ENCODE peak calls at places on chromosomes 16 and 17, in nine cellular contexts. U, F, T, C, R, D, Y, Q and Z are unnamed samples. For H3K27me3, the result is how much of the 10 kb centered on the place peaks cover.

GRCh38 chr16:49961087-49961486 is 63.9 kb upstream of the CNEP1R1 start:
- DNase-seq in U (no peak), F (no peak), T (no peak), C (no peak), R (no peak), D (no peak), Y (no peak), Q (no peak), Z (no peak)

GRCh38 chr17:21374455-21375161 is 1.5 kb upstream of the KCNJ12 start:
- DNase-seq in U (no peak), F (no peak), T (no peak), C (no peak), R (no peak), D (no peak), Y (no peak), Q (no peak), Z (no peak)

GRCh38 chr17:58153046-58153445 is 4.9 kb downstream of the OR4D1 start:
- DNase-seq in U (no peak), F (no peak), T (peak), C (no peak), R (no peak), D (no peak), Y (peak), Q (no peak), Z (peak)

GRCh38 chr17:44792276-44792675 is 33.5 kb downstream of the ADAM11 start:
- DNase-seq in U (no peak), F (peak), T (no peak), C (peak), R (no peak), D (no peak), Y (no peak), Q (no peak), Z (no peak)

GRCh38 chr16:30113711-30114333 is 485 bp upstream of the GDPD3 start:
- DNase-seq in U (no peak), F (no peak), T (no peak), C (no peak), R (no peak), D (no peak), Y (no peak), Q (no peak), Z (no peak)

GRCh38 chr17:4554997-4555799 is at the start of gene MYBBP1A:
- DNase-seq in U (peak), F (peak), T (peak), C (peak), R (peak), D (peak), Y (peak), Q (peak), Z (peak)

GRCh38 chr16:57624806-57625500 is 3.5 kb upstream of the ADGRG1 start:
- DNase-seq in U (no peak), F (no peak), T (no peak), C (no peak), R (no peak), D (no peak), Y (no peak), Q (no peak), Z (no peak)

GRCh38 chr16:82832861-82833260 is 206.1 kb downstream of the CDH13 start:
- DNase-seq in U (no peak), F (peak), T (no peak), C (no peak), R (no peak), D (no peak), Y (no peak), Q (no peak), Z (no peak)

GRCh38 chr17:9410737-9411136 is 164.9 kb downstream of the STX8 start:
- DNase-seq in U (no peak), F (no peak), T (no peak), C (no peak), R (no peak), D (no peak), Y (no peak), Q (no peak), Z (no peak)

GRCh38 chr17:33647976-33648375 is 354.9 kb upstream of the ASIC2 start:
- DNase-seq in U (peak), F (no peak), T (no peak), C (no peak), R (no peak), D (no peak), Y (no peak), Q (no peak), Z (no peak)

GRCh38 chr16:2924901-2925820 is 13.4 kb downstream of the FLYWCH1 start:
- DNase-seq in U (peak), F (no peak), T (no peak), C (no peak), R (no peak), D (no peak), Y (no peak), Q (no peak), Z (no peak)

GRCh38 chr17:78174332-78174869 is 6.0 kb downstream of the SYNGR2 start:
- DNase-seq in U (no peak), F (no peak), T (peak), C (no peak), R (peak), D (no peak), Y (peak), Q (no peak), Z (no peak)

GRCh38 chr16:1309888-1310831 is 724 bp downstream of the UBE2I start:
- DNase-seq in U (no peak), F (no peak), T (peak), C (no peak), R (no peak), D (no peak), Y (peak), Q (peak), Z (peak)

GRCh38 chr16:84619103-84619460 is 1.2 kb upstream of the COTL1 start:
- DNase-seq in U (no peak), F (no peak), T (no peak), C (no peak), R (no peak), D (no peak), Y (no peak), Q (no peak), Z (no peak)

GRCh38 chr16:13307255-13307654 is 405.9 kb downstream of the SHISA9 start:
- DNase-seq in U (no peak), F (no peak), T (no peak), C (peak), R (no peak), D (no peak), Y (no peak), Q (no peak), Z (no peak)

GRCh38 chr16:49012961-49013726 is 268.5 kb downstream of the CBLN1 start:
- DNase-seq in U (no peak), F (no peak), T (peak), C (no peak), R (peak), D (no peak), Y (no peak), Q (peak), Z (no peak)

GRCh38 chr17:45277992-45278391 is 16.1 kb upstream of the SPATA32 start:
- DNase-seq in U (no peak), F (no peak), T (no peak), C (no peak), R (no peak), D (no peak), Y (no peak), Q (no peak), Z (no peak)

GRCh38 chr17:46013502-46014165 is 14.6 kb downstream of the STH start:
- DNase-seq in U (peak), F (peak), T (no peak), C (no peak), R (no peak), D (peak), Y (no peak), Q (no peak), Z (no peak)

GRCh38 chr17:14311979-14312378 is 11.1 kb downstream of the HS3ST3B1 start:
- DNase-seq in U (no peak), F (no peak), T (no peak), C (no peak), R (no peak), D (no peak), Y (no peak), Q (no peak), Z (no peak)

GRCh38 chr16:65975049-65975708 is 391.3 kb upstream of the CDH5 start:
- DNase-seq in U (peak), F (peak), T (no peak), C (peak), R (no peak), D (no peak), Y (no peak), Q (no peak), Z (no peak)

GRCh38 chr16:84862804-84863484 is 43.2 kb downstream of the CRISPLD2 start:
- DNase-seq in U (no peak), F (no peak), T (no peak), C (no peak), R (no peak), D (no peak), Y (no peak), Q (no peak), Z (no peak)

GRCh38 chr17:43431741-43432523 is 33.1 kb downstream of the ARL4D start:
- DNase-seq in U (peak), F (no peak), T (no peak), C (no peak), R (no peak), D (no peak), Y (no peak), Q (no peak), Z (no peak)

GRCh38 chr16:13036600-13036999 is 135.2 kb downstream of the SHISA9 start:
- DNase-seq in U (peak), F (no peak), T (no peak), C (no peak), R (no peak), D (peak), Y (no peak), Q (no peak), Z (no peak)

GRCh38 chr16:2341456-2342447 is 1.2 kb upstream of the ABCA3 start:
- DNase-seq in U (peak), F (no peak), T (peak), C (peak), R (no peak), D (no peak), Y (no peak), Q (no peak), Z (no peak)

GRCh38 chr17:50219345-50219744 is 17.9 kb upstream of the COL1A1 start:
- DNase-seq in U (no peak), F (peak), T (no peak), C (peak), R (no peak), D (peak), Y (no peak), Q (no peak), Z (no peak)

GRCh38 chr16:14110728-14111251 is 39.7 kb downstream of the MRTFB start:
- DNase-seq in U (no peak), F (no peak), T (no peak), C (no peak), R (no peak), D (no peak), Y (no peak), Q (no peak), Z (no peak)

GRCh38 chr17:69466905-69467630 is 52.6 kb downstream of the MAP2K6 start:
- DNase-seq in U (peak), F (no peak), T (no peak), C (no peak), R (no peak), D (peak), Y (no peak), Q (no peak), Z (no peak)

GRCh38 chr17:68346448-68346847 is 55.2 kb downstream of the ARSG start:
- DNase-seq in U (peak), F (no peak), T (peak), C (no peak), R (no peak), D (no peak), Y (peak), Q (no peak), Z (peak)

GRCh38 chr16:11224894-11225676 is 30.9 kb downstream of the SOCS1 start:
- DNase-seq in U (no peak), F (no peak), T (peak), C (no peak), R (no peak), D (no peak), Y (peak), Q (no peak), Z (peak)

GRCh38 chr17:74742978-74743545 is 5.4 kb upstream of the NHERF1 start:
- DNase-seq in U (no peak), F (no peak), T (no peak), C (peak), R (no peak), D (no peak), Y (no peak), Q (no peak), Z (peak)

GRCh38 chr17:72422505-72423285 is 301.9 kb downstream of the SOX9 start:
- DNase-seq in U (no peak), F (peak), T (peak), C (peak), R (no peak), D (peak), Y (no peak), Q (no peak), Z (no peak)

GRCh38 chr17:35019386-35020179 is 39.3 kb downstream of the LIG3 start:
- DNase-seq in U (no peak), F (no peak), T (no peak), C (no peak), R (no peak), D (no peak), Y (no peak), Q (no peak), Z (no peak)
- H3K27ac ChIP-seq in U (no peak), F (no peak), T (peak), C (no peak), R (no peak), D (no peak), Y (no peak), Q (no peak), Z (no peak)

DNA sequence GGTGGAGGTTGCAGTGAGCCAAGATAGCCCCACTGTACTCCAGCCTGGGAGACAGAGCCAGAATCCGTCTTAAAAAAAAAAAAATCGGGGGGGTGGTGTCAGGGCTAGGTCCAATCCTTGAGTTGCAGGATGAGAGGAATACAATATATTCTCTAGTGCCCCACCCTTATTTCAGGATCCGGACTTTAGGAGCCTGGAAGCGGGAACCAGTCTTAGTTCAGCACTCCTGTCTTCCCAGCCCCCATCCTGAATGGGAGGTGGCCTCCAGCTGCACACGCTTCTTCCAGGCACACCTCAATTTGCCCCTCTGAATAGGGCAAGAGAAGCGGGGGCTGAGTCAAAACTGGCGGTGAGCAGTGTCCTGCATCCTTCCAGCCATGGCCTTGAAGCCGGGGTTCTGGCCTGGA is 1.6 kb downstream of the FHOD1 start:
- DNase-seq in U (no peak), F (no peak), T (no peak), C (no peak), R (no peak), D (no peak), Y (no peak), Q (no peak), Z (no peak)
- H3K4me3 ChIP-seq in U (peak), F (peak), T (peak), C (peak), R (peak), D (peak), Y (peak), Q (peak), Z (peak)

GRCh38 chr17:48631693-48632578 is 5.8 kb upstream of the HOXB9 start:
- DNase-seq in U (no peak), F (no peak), T (no peak), C (no peak), R (no peak), D (no peak), Y (no peak), Q (no peak), Z (no peak)
- H3K27me3 ChIP-seq in U (half or more), F (half or more), T (half or more), C (half or more), R (half or more), D (half or more), Y (under half), Q (under half), Z (half or more)

GRCh38 chr17:76368545-76368944 is 14.8 kb upstream of the PRPSAP1 start:
- DNase-seq in U (no peak), F (no peak), T (no peak), C (peak), R (no peak), D (no peak), Y (no peak), Q (no peak), Z (no peak)

GRCh38 chr17:76370261-76370993 is 14.0 kb upstream of the SPHK1 start:
- DNase-seq in U (no peak), F (peak), T (peak), C (peak), R (no peak), D (no peak), Y (no peak), Q (no peak), Z (no peak)

GRCh38 chr17:76371656-76372628 is 12.5 kb upstream of the SPHK1 start:
- DNase-seq in U (no peak), F (peak), T (no peak), C (peak), R (no peak), D (no peak), Y (no peak), Q (no peak), Z (no peak)

GRCh38 chr17:76367647-76368046 is 13.9 kb upstream of the PRPSAP1 start:
- DNase-seq in U (no peak), F (no peak), T (no peak), C (no peak), R (no peak), D (peak), Y (no peak), Q (no peak), Z (no peak)

DNA sequence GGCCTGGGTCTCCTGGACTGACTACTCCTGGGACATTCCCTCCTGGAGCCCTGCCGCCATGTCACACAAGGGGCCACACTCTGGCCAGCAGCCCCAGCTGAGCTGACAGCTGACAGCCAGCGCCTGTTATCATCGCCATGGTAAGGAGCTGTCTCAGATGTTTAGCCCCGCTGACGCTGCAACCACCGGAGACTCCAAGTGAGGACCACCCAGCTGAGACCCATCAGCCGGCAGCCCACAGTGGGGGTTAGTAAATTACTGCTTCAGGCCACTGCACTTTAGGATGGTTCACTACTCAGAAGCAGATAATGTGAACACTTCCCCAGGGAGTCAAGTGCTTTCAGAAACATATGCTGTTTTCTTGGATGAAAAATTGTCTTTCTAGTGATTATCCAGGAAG is 14.6 kb upstream of the SPHK1 start:
- DNase-seq in U (no peak), F (no peak), T (no peak), C (peak), R (no peak), D (no peak), Y (no peak), Q (no peak), Z (no peak)
- H3K27ac ChIP-seq in U (no peak), F (peak), T (peak), C (peak), R (peak), D (no peak), Y (no peak), Q (no peak), Z (no peak)

GRCh38 chr16:89115216-89115949 is 21.7 kb downstream of the ACSF3 start:
- DNase-seq in U (no peak), F (no peak), T (peak), C (peak), R (peak), D (no peak), Y (peak), Q (no peak), Z (peak)
- H3K4me3 ChIP-seq in U (no peak), F (no peak), T (no peak), C (no peak), R (peak), D (no peak), Y (no peak), Q (no peak), Z (peak)

GRCh38 chr16:19997734-19998133 is 76.0 kb downstream of the GPR139 start:
- DNase-seq in U (no peak), F (no peak), T (no peak), C (no peak), R (no peak), D (no peak), Y (no peak), Q (no peak), Z (no peak)

GRCh38 chr16:19994771-19995170 is 78.9 kb downstream of the GPR139 start:
- DNase-seq in U (no peak), F (no peak), T (no peak), C (no peak), R (no peak), D (no peak), Y (no peak), Q (no peak), Z (no peak)

GRCh38 chr16:19991614-19992013 is 82.1 kb downstream of the GPR139 start:
- DNase-seq in U (no peak), F (no peak), T (no peak), C (no peak), R (no peak), D (peak), Y (no peak), Q (no peak), Z (no peak)

GRCh38 chr16:20001856-20002707 is 71.6 kb downstream of the GPR139 start:
- DNase-seq in U (no peak), F (no peak), T (peak), C (no peak), R (no peak), D (peak), Y (no peak), Q (no peak), Z (no peak)

DNA sequence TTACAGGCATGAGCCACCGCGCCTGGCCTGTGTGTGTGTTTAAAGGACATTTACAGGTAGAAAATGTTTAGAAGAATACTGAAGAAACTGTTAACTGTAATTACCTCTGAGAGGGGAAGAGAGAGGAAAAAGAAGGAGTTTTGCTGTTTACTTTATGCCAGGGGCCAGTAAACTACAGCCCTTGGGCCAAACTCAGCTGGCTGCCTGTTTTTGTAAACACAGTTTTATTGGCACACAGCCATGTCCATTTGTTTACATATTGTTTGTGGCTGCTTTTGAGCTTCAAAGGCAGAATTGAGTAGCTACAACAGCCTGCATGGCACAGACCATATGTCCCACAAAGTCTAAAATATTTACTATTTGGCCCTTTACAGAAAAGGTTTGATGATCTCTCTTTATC is 76.4 kb downstream of the GPR139 start:
- DNase-seq in U (no peak), F (no peak), T (no peak), C (no peak), R (no peak), D (no peak), Y (no peak), Q (no peak), Z (no peak)
- H3K27me3 ChIP-seq in U (under half), F (under half), T (under half), C (under half), R (under half), D (under half), Y (under half), Q (under half), Z (under half)

GRCh38 chr17:82118815-82119380 is 20.9 kb upstream of the FASN start:
- DNase-seq in U (peak), F (no peak), T (no peak), C (peak), R (no peak), D (peak), Y (no peak), Q (no peak), Z (no peak)

GRCh38 chr17:82120148-82120547 is 22.1 kb upstream of the FASN start:
- DNase-seq in U (no peak), F (no peak), T (no peak), C (no peak), R (no peak), D (no peak), Y (no peak), Q (no peak), Z (no peak)

GRCh38 chr17:82121246-82121645 is 23.2 kb upstream of the FASN start:
- DNase-seq in U (no peak), F (no peak), T (no peak), C (no peak), R (no peak), D (no peak), Y (no peak), Q (no peak), Z (no peak)

GRCh38 chr17:82124101-82124500 is 26.1 kb upstream of the FASN start:
- DNase-seq in U (no peak), F (no peak), T (no peak), C (no peak), R (no peak), D (no peak), Y (no peak), Q (no peak), Z (no peak)

GRCh38 chr17:82121660-82122629 is 23.9 kb upstream of the FASN start:
- DNase-seq in U (no peak), F (no peak), T (no peak), C (peak), R (no peak), D (no peak), Y (no peak), Q (no peak), Z (no peak)
- H3K27ac ChIP-seq in U (no peak), F (no peak), T (no peak), C (peak), R (no peak), D (no peak), Y (no peak), Q (no peak), Z (no peak)

GRCh38 chr16:19307587-19308241 is 22.2 kb downstream of the CLEC19A start:
- DNase-seq in U (peak), F (no peak), T (no peak), C (no peak), R (no peak), D (peak), Y (no peak), Q (no peak), Z (no peak)
- H3K4me3 ChIP-seq in U (no peak), F (no peak), T (no peak), C (no peak), R (no peak), D (no peak), Y (no peak), Q (no peak), Z (no peak)

GRCh38 chr16:25109643-25110042 is 1.9 kb upstream of the LCMT1 start:
- DNase-seq in U (no peak), F (peak), T (peak), C (peak), R (no peak), D (peak), Y (no peak), Q (no peak), Z (no peak)
- H3K27me3 ChIP-seq in U (under half), F (under half), T (under half), C (under half), R (under half), D (under half), Y (under half), Q (under half), Z (under half)